ENCODE peak calls at places on chromosomes 2 and 18, in four cellular contexts. S is RKO, X is G401, E is Kasumi-1. Y is an unnamed sample.

GRCh38 chr2:239594772-239595608 is 194.2 kb upstream of the HDAC4 start:
- DNase-seq in S (no peak), X (no peak), E (no peak), Y (no peak)

GRCh38 chr2:107817378-107817777 is 9.3 kb upstream of the RGPD4 start:
- DNase-seq in S (no peak), X (no peak), E (no peak), Y (no peak)

GRCh38 chr18:13453714-13454113 is 235.2 kb downstream of the LDLRAD4 start:
- DNase-seq in S (no peak), X (no peak), E (no peak), Y (no peak)

GRCh38 chr18:23541349-23542093 is 38.2 kb downstream of the RMC1 start:
- DNase-seq in S (no peak), X (no peak), E (no peak), Y (no peak)

GRCh38 chr18:48894266-48894600 is 56.5 kb downstream of the SMAD7 start:
- DNase-seq in S (no peak), X (no peak), E (no peak), Y (no peak)

GRCh38 chr2:150620860-150621259 is 133.4 kb upstream of the RND3 start:
- DNase-seq in S (no peak), X (no peak), E (no peak), Y (no peak)

GRCh38 chr2:27705851-27706622 is 42.3 kb downstream of the SLC4A1AP start:
- DNase-seq in S (peak; percentile 68), X (no peak), E (peak; percentile 4), Y (no peak)

GRCh38 chr2:207227062-207227748 is 61.5 kb upstream of the KLF7 start:
- DNase-seq in S (no peak), X (peak; percentile 96), E (no peak), Y (no peak)

GRCh38 chr2:239139566-239139965 is 261.3 kb downstream of the HDAC4 start:
- DNase-seq in S (no peak), X (no peak), E (no peak), Y (no peak)

GRCh38 chr2:36912692-36913091 is 53.6 kb downstream of the STRN start:
- DNase-seq in S (peak; percentile 30), X (no peak), E (no peak), Y (no peak)

GRCh38 chr2:238278626-238279323 is 9.6 kb downstream of the PER2 start:
- DNase-seq in S (no peak), X (no peak), E (no peak), Y (no peak)

GRCh38 chr2:241901018-241901380 is 31.5 kb downstream of the RTP5 start:
- DNase-seq in S (no peak), X (no peak), E (no peak), Y (no peak)

GRCh38 chr2:37568565-37568964 is 102.9 kb downstream of the CDC42EP3 start:
- DNase-seq in S (no peak), X (no peak), E (no peak), Y (peak; percentile 12)

GRCh38 chr2:29526587-29527586 is 394.5 kb downstream of the ALK start:
- DNase-seq in S (no peak), X (no peak), E (no peak), Y (no peak)

GRCh38 chr2:65294701-65295100 is 67.1 kb downstream of the ACTR2 start:
- DNase-seq in S (no peak), X (no peak), E (no peak), Y (no peak)

GRCh38 chr2:188326669-188327301 is 35.1 kb downstream of the GULP1 start:
- DNase-seq in S (no peak), X (no peak), E (no peak), Y (no peak)

GRCh38 chr2:128363991-128364390 is 45.3 kb upstream of the HS6ST1 start:
- DNase-seq in S (no peak), X (no peak), E (no peak), Y (no peak)

GRCh38 chr2:36562973-36563532 is 34.9 kb downstream of the FEZ2 start:
- DNase-seq in S (peak; percentile 63), X (no peak), E (no peak), Y (no peak)

GRCh38 chr2:233007270-233007669 is 5.8 kb downstream of the NGEF start:
- DNase-seq in S (no peak), X (no peak), E (no peak), Y (no peak)

GRCh38 chr2:223222397-223222796 is 170.4 kb downstream of the KCNE4 start:
- DNase-seq in S (no peak), X (no peak), E (no peak), Y (no peak)

GRCh38 chr18:12255626-12256026 is 1.5 kb downstream of the CIDEA start:
- DNase-seq in S (peak; percentile 57), X (no peak), E (no peak), Y (no peak)

GRCh38 chr2:133819906-133820305 is 251.6 kb upstream of the NCKAP5 start:
- DNase-seq in S (no peak), X (no peak), E (no peak), Y (no peak)

GRCh38 chr18:23584019-23584970 is 2.0 kb downstream of the NPC1 start:
- DNase-seq in S (no peak), X (no peak), E (peak; percentile 4), Y (no peak)

GRCh38 chr2:173652731-173653426 is 298.2 kb downstream of the CDCA7 start:
- DNase-seq in S (peak; percentile 89), X (no peak), E (no peak), Y (no peak)

GRCh38 chr18:59623456-59624383 is 73.5 kb downstream of the CCBE1 start:
- DNase-seq in S (no peak), X (no peak), E (no peak), Y (no peak)

GRCh38 chr2:136248242-136248641 is 130.3 kb upstream of the CXCR4 start:
- DNase-seq in S (no peak), X (no peak), E (no peak), Y (no peak)

GRCh38 chr18:60413944-60414547 is 41.5 kb upstream of the MC4R start:
- DNase-seq in S (peak; percentile 30), X (no peak), E (peak; percentile 24), Y (peak; percentile 54)

GRCh38 chr2:27690052-27690451 is 26.4 kb downstream of the SLC4A1AP start:
- DNase-seq in S (no peak), X (no peak), E (no peak), Y (no peak)

Y was measured in Karpas-422.